ENCODE peak calls at places on chromosomes 7 and 10, in nine cellular contexts. One of them, this sample, is unnamed.

GRCh38 chr7:39073432-39073831 is 95.7 kb downstream of the POU6F2 start:
- DNase-seq in GM23338: peak; percentile 35
- DNase-seq in hippocampal formation: peak; percentile 10
- DNase-seq in AG08395: no peak
- DNase-seq in astrocyte of the cerebellum: no peak
- DNase-seq in endothelial cell of umbilical vein: peak; percentile 22
- DNase-seq in colonic mucosa: no peak
- DNase-seq in RCC 7860: no peak
- DNase-seq in H54: no peak
- DNase-seq in this sample: peak; percentile 15

GRCh38 chr7:51376420-51377092 is 59.9 kb upstream of the COBL start:
- DNase-seq in GM23338: no peak
- DNase-seq in hippocampal formation: no peak
- DNase-seq in AG08395: no peak
- DNase-seq in astrocyte of the cerebellum: no peak
- DNase-seq in endothelial cell of umbilical vein: no peak
- DNase-seq in colonic mucosa: no peak
- DNase-seq in RCC 7860: peak; percentile 93
- DNase-seq in H54: peak; percentile 38
- DNase-seq in this sample: no peak

GRCh38 chr10:17229967-17230682 is 2.1 kb downstream of the VIM start:
- DNase-seq in GM23338: peak; percentile 93
- DNase-seq in hippocampal formation: no peak
- DNase-seq in AG08395: peak; percentile 44
- DNase-seq in astrocyte of the cerebellum: no peak
- DNase-seq in endothelial cell of umbilical vein: peak; percentile 67
- DNase-seq in colonic mucosa: peak; percentile 94
- DNase-seq in RCC 7860: peak; percentile 68
- DNase-seq in H54: no peak
- DNase-seq in this sample: peak; percentile 69

GRCh38 chr7:73830872-73831655 is at the start of gene CLDN4:
- DNase-seq in GM23338: peak; percentile 84
- DNase-seq in hippocampal formation: no peak
- DNase-seq in AG08395: no peak
- DNase-seq in astrocyte of the cerebellum: no peak
- DNase-seq in endothelial cell of umbilical vein: no peak
- DNase-seq in colonic mucosa: peak; percentile 98
- DNase-seq in RCC 7860: peak; percentile 95
- DNase-seq in H54: no peak
- DNase-seq in this sample: no peak

GRCh38 chr7:81506609-81507008 is 263.2 kb downstream of the HGF start:
- DNase-seq in GM23338: no peak
- DNase-seq in hippocampal formation: no peak
- DNase-seq in AG08395: no peak
- DNase-seq in astrocyte of the cerebellum: no peak
- DNase-seq in endothelial cell of umbilical vein: no peak
- DNase-seq in colonic mucosa: no peak
- DNase-seq in RCC 7860: no peak
- DNase-seq in H54: no peak
- DNase-seq in this sample: no peak

GRCh38 chr10:5618829-5619228 is 47.6 kb downstream of the ASB13 start:
- DNase-seq in GM23338: no peak
- DNase-seq in hippocampal formation: no peak
- DNase-seq in AG08395: peak; percentile 45
- DNase-seq in astrocyte of the cerebellum: no peak
- DNase-seq in endothelial cell of umbilical vein: no peak
- DNase-seq in colonic mucosa: no peak
- DNase-seq in RCC 7860: no peak
- DNase-seq in H54: no peak
- DNase-seq in this sample: no peak

GRCh38 chr10:132100556-132101349 is 35.0 kb downstream of the JAKMIP3 start:
- DNase-seq in GM23338: no peak
- DNase-seq in hippocampal formation: no peak
- DNase-seq in AG08395: no peak
- DNase-seq in astrocyte of the cerebellum: no peak
- DNase-seq in endothelial cell of umbilical vein: no peak
- DNase-seq in colonic mucosa: no peak
- DNase-seq in RCC 7860: no peak
- DNase-seq in H54: no peak
- DNase-seq in this sample: no peak

GRCh38 chr7:25762511-25763119 is 389.4 kb upstream of the NFE2L3 start:
- DNase-seq in GM23338: no peak
- DNase-seq in hippocampal formation: no peak
- DNase-seq in AG08395: no peak
- DNase-seq in astrocyte of the cerebellum: no peak
- DNase-seq in endothelial cell of umbilical vein: no peak
- DNase-seq in colonic mucosa: no peak
- DNase-seq in RCC 7860: no peak
- DNase-seq in H54: no peak
- DNase-seq in this sample: no peak

GRCh38 chr7:6576024-6576866 is 1.0 kb upstream of the ZDHHC4 start:
- DNase-seq in GM23338: peak; percentile 34
- DNase-seq in hippocampal formation: no peak
- DNase-seq in AG08395: no peak
- DNase-seq in astrocyte of the cerebellum: no peak
- DNase-seq in endothelial cell of umbilical vein: no peak
- DNase-seq in colonic mucosa: peak; percentile 20
- DNase-seq in RCC 7860: no peak
- DNase-seq in H54: no peak
- DNase-seq in this sample: no peak

GRCh38 chr7:142557971-142558582 is 191.2 kb upstream of the PRSS1 start:
- DNase-seq in GM23338: peak; percentile 84
- DNase-seq in hippocampal formation: no peak
- DNase-seq in AG08395: peak; percentile 41
- DNase-seq in astrocyte of the cerebellum: no peak
- DNase-seq in endothelial cell of umbilical vein: peak; percentile 48
- DNase-seq in colonic mucosa: peak; percentile 49
- DNase-seq in RCC 7860: no peak
- DNase-seq in H54: peak; percentile 34
- DNase-seq in this sample: peak; percentile 76

GRCh38 chr10:22252801-22253577 is 35.2 kb upstream of the EBLN1 start:
- DNase-seq in GM23338: peak; percentile 57
- DNase-seq in hippocampal formation: no peak
- DNase-seq in AG08395: peak; percentile 13
- DNase-seq in astrocyte of the cerebellum: no peak
- DNase-seq in endothelial cell of umbilical vein: peak; percentile 34
- DNase-seq in colonic mucosa: peak; percentile 28
- DNase-seq in RCC 7860: no peak
- DNase-seq in H54: no peak
- DNase-seq in this sample: peak; percentile 17

GRCh38 chr10:132292972-132293415 is 14.8 kb downstream of the STK32C start:
- DNase-seq in GM23338: no peak
- DNase-seq in hippocampal formation: no peak
- DNase-seq in AG08395: no peak
- DNase-seq in astrocyte of the cerebellum: no peak
- DNase-seq in endothelial cell of umbilical vein: no peak
- DNase-seq in colonic mucosa: no peak
- DNase-seq in RCC 7860: no peak
- DNase-seq in H54: no peak
- DNase-seq in this sample: no peak

GRCh38 chr7:130461256-130461655 is 20.4 kb upstream of the CEP41 start:
- DNase-seq in GM23338: no peak
- DNase-seq in hippocampal formation: no peak
- DNase-seq in AG08395: peak; percentile 49
- DNase-seq in astrocyte of the cerebellum: no peak
- DNase-seq in endothelial cell of umbilical vein: no peak
- DNase-seq in colonic mucosa: no peak
- DNase-seq in RCC 7860: no peak
- DNase-seq in H54: no peak
- DNase-seq in this sample: no peak

GRCh38 chr7:112798199-112799159 is 8.3 kb upstream of the TMEM168 start:
- DNase-seq in GM23338: no peak
- DNase-seq in hippocampal formation: no peak
- DNase-seq in AG08395: no peak
- DNase-seq in astrocyte of the cerebellum: no peak
- DNase-seq in endothelial cell of umbilical vein: no peak
- DNase-seq in colonic mucosa: no peak
- DNase-seq in RCC 7860: no peak
- DNase-seq in H54: no peak
- DNase-seq in this sample: no peak

GRCh38 chr10:6929157-6929830 is 349.2 kb upstream of the PRKCQ start:
- DNase-seq in GM23338: no peak
- DNase-seq in hippocampal formation: no peak
- DNase-seq in AG08395: no peak
- DNase-seq in astrocyte of the cerebellum: no peak
- DNase-seq in endothelial cell of umbilical vein: no peak
- DNase-seq in colonic mucosa: no peak
- DNase-seq in RCC 7860: no peak
- DNase-seq in H54: no peak
- DNase-seq in this sample: no peak

GRCh38 chr10:3430501-3430900 is 257.9 kb upstream of the PITRM1 start:
- DNase-seq in GM23338: no peak
- DNase-seq in hippocampal formation: no peak
- DNase-seq in AG08395: no peak
- DNase-seq in astrocyte of the cerebellum: no peak
- DNase-seq in endothelial cell of umbilical vein: no peak
- DNase-seq in colonic mucosa: peak; percentile 7
- DNase-seq in RCC 7860: no peak
- DNase-seq in H54: no peak
- DNase-seq in this sample: no peak